ENCODE peak calls at places on chromosomes 12 and 14, in four cellular contexts. One of them, this sample, is unnamed.
A peak's percentile ranks its signal among the peaks of the same experiment; 100 is the strongest.

GRCh38 chr12:43655586-43655985 is 103.0 kb downstream of the PUS7L start:
- DNase-seq in pancreas: no peak
- DNase-seq in psoas muscle: no peak
- DNase-seq in neural progenitor cell: no peak
- DNase-seq in this sample: no peak

GRCh38 chr14:88002421-88002820 is 2.5 kb upstream of the GPR65 start:
- DNase-seq in pancreas: no peak
- DNase-seq in psoas muscle: no peak
- DNase-seq in neural progenitor cell: no peak
- DNase-seq in this sample: no peak

GRCh38 chr12:115963030-115963480 is 314.4 kb downstream of the MED13L start:
- DNase-seq in pancreas: no peak
- DNase-seq in psoas muscle: no peak
- DNase-seq in neural progenitor cell: no peak
- DNase-seq in this sample: no peak

GRCh38 chr12:87870061-87870460 is 159.1 kb downstream of the C12orf50 start:
- DNase-seq in pancreas: no peak
- DNase-seq in psoas muscle: no peak
- DNase-seq in neural progenitor cell: no peak
- DNase-seq in this sample: no peak

GRCh38 chr12:96233168-96233567 is 39.0 kb downstream of the ELK3 start:
- DNase-seq in pancreas: no peak
- DNase-seq in psoas muscle: peak; percentile 67
- DNase-seq in neural progenitor cell: no peak
- DNase-seq in this sample: no peak

GRCh38 chr14:69543341-69544249 is 31.1 kb downstream of the CCDC177 start:
- DNase-seq in pancreas: no peak
- DNase-seq in psoas muscle: peak; percentile 32
- DNase-seq in neural progenitor cell: peak; percentile 61
- DNase-seq in this sample: no peak

GRCh38 chr14:32201816-32202467 is at the start of gene RNU6-7:
- DNase-seq in pancreas: peak; percentile 42
- DNase-seq in psoas muscle: peak; percentile 34
- DNase-seq in neural progenitor cell: peak; percentile 66
- DNase-seq in this sample: peak; percentile 61

GRCh38 chr12:122333142-122334087 is 67.1 kb upstream of the VPS33A start:
- DNase-seq in pancreas: no peak
- DNase-seq in psoas muscle: peak; percentile 37
- DNase-seq in neural progenitor cell: no peak
- DNase-seq in this sample: no peak

GRCh38 chr12:71721781-71722511 is 32.7 kb upstream of the RAB21 start:
- DNase-seq in pancreas: no peak
- DNase-seq in psoas muscle: no peak
- DNase-seq in neural progenitor cell: no peak
- DNase-seq in this sample: no peak

GRCh38 chr12:19799216-19799615 is 359.9 kb downstream of the AEBP2 start:
- DNase-seq in pancreas: no peak
- DNase-seq in psoas muscle: no peak
- DNase-seq in neural progenitor cell: no peak
- DNase-seq in this sample: no peak

GRCh38 chr14:100440207-100440631 is 117.1 kb downstream of the SLC25A47 start:
- DNase-seq in pancreas: peak; percentile 89
- DNase-seq in psoas muscle: peak; percentile 76
- DNase-seq in neural progenitor cell: peak; percentile 83
- DNase-seq in this sample: no peak

GRCh38 chr14:67962215-67962644 is 142.7 kb downstream of the RAD51B start:
- DNase-seq in pancreas: no peak
- DNase-seq in psoas muscle: no peak
- DNase-seq in neural progenitor cell: no peak
- DNase-seq in this sample: no peak

GRCh38 chr14:102363182-102363952 is 626 bp downstream of the TECPR2 start:
- DNase-seq in pancreas: no peak
- DNase-seq in psoas muscle: peak; percentile 67
- DNase-seq in neural progenitor cell: peak; percentile 46
- DNase-seq in this sample: peak; percentile 36

GRCh38 chr12:14774074-14774943 is 29.0 kb downstream of the WBP11 start:
- DNase-seq in pancreas: peak; percentile 96
- DNase-seq in psoas muscle: peak; percentile 94
- DNase-seq in neural progenitor cell: peak; percentile 97
- DNase-seq in this sample: peak; percentile 93

GRCh38 chr14:105333613-105334364 is 19.2 kb downstream of the PACS2 start:
- DNase-seq in pancreas: no peak
- DNase-seq in psoas muscle: no peak
- DNase-seq in neural progenitor cell: no peak
- DNase-seq in this sample: no peak

GRCh38 chr14:105336477-105337287 is 22.1 kb downstream of the PACS2 start:
- DNase-seq in pancreas: no peak
- DNase-seq in psoas muscle: no peak
- DNase-seq in neural progenitor cell: no peak
- DNase-seq in this sample: no peak

GRCh38 chr14:105333020-105333490 is 18.5 kb downstream of the PACS2 start:
- DNase-seq in pancreas: no peak
- DNase-seq in psoas muscle: no peak
- DNase-seq in neural progenitor cell: no peak
- DNase-seq in this sample: no peak

GRCh38 chr14:105335735-105336476 is 21.4 kb downstream of the PACS2 start:
- DNase-seq in pancreas: peak; percentile 87
- DNase-seq in psoas muscle: no peak
- DNase-seq in neural progenitor cell: no peak
- DNase-seq in this sample: no peak

DNA sequence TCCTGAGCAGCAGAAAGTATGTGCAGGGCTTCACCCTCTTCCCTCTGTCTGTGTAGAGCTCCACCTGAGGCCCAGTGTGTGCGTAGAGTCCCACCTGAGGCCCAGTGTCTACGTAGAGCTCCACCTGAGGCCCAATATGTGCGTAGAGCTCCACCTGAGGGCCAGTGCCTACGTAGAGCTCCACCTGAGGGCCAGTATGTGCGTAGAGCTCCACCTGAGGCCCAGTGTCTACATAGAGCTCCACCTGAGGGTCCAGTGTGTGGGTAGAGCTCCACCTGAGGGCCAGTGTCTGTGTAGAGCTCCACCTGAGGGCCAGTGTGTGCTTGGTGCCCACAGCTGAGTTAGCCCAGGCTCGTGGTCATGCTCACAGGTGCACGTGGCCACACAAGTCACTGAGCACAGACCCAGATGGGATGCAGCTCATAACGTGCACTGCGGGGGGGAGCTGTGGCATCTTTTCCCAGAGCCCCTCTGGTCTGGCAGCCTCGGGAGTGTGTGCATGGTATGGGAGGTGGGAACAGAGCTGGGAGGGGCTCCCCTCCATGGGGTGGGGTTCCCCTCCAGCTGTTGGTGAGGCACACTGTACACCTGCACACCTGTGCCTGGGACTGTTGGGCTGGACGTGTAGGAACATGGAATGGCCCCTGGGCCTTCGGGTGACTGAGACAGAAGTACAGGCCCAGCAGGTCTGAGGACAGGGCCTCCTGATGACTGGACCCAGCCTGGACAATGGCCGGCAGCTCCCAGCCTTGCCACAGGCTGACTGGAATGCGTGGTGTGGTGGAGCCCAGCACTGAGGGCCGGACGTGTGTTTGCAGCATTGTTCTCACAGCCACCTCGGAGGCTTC is 20.1 kb downstream of the PACS2 start:
- DNase-seq in pancreas: no peak
- DNase-seq in psoas muscle: no peak
- DNase-seq in neural progenitor cell: no peak
- DNase-seq in this sample: no peak
- H3K4me1 ChIP-seq in pancreas: peaks cover 3% of the 10 kb centered on the region
- H3K4me1 ChIP-seq in psoas muscle: peaks cover 78% of the 10 kb centered on the region
- H3K4me1 ChIP-seq in neural progenitor cell: no peaks in the 10 kb centered on the region
- H3K4me1 ChIP-seq in this sample: peaks cover 24% of the 10 kb centered on the region

GRCh38 chr12:39145175-39145999 is 240.0 kb upstream of the CPNE8 start:
- DNase-seq in pancreas: peak; percentile 74
- DNase-seq in psoas muscle: peak; percentile 49
- DNase-seq in neural progenitor cell: peak; percentile 35
- DNase-seq in this sample: no peak
- H3K4me3 ChIP-seq in pancreas: peak overlapping the region; percentile 19
- H3K4me3 ChIP-seq in psoas muscle: peak overlapping the region; percentile 18
- H3K4me3 ChIP-seq in neural progenitor cell: peak overlapping the region; percentile 32
- H3K4me3 ChIP-seq in this sample: no peak overlapping the region

DNA sequence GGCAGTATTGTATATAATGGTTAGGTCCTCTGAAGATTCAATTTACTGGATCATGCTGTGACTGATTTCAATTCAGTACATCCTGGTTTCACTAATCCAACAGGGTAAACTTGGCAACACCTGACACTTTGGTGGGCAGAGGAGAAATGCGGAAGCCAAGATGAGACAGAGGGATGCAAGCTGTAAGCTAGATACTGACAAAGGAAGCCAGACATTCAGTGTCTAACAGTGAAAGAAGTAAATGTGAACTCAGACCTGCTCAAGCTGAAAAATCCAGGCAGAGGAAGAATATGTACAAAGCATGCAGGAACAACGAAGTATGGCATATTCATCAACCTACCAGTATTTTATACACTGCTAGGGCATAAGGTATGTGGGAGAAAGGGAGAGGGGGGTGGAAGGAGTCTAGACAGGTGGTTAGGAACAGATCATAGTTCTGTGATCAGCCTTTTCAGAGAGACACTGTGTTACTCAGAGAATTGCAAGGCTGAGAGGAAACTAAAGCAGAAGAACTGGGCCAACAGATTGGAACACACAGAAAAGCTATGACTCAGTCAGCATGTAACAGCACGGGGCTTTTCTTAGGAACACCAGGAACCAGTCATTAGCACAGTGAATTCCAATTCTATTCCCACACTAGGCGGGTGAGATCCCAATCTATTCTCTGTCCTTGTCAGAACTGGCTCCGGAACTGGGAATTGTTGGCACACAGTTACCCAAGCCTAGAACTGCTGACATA is 40.3 kb downstream of the NELL2 start:
- DNase-seq in pancreas: no peak
- DNase-seq in psoas muscle: no peak
- DNase-seq in neural progenitor cell: no peak
- DNase-seq in this sample: no peak
- H3K4me1 ChIP-seq in pancreas: no peaks in the 10 kb centered on the region
- H3K4me1 ChIP-seq in psoas muscle: no peaks in the 10 kb centered on the region
- H3K4me1 ChIP-seq in neural progenitor cell: peaks cover 3% of the 10 kb centered on the region
- H3K4me1 ChIP-seq in this sample: peaks cover 77% of the 10 kb centered on the region

GRCh38 chr12:104249017-104249416 is 33.4 kb downstream of the TXNRD1 start:
- DNase-seq in pancreas: no peak
- DNase-seq in psoas muscle: no peak
- DNase-seq in neural progenitor cell: no peak
- DNase-seq in this sample: no peak

GRCh38 chr12:104250366-104251125 is 35.0 kb downstream of the TXNRD1 start:
- DNase-seq in pancreas: no peak
- DNase-seq in psoas muscle: no peak
- DNase-seq in neural progenitor cell: no peak
- DNase-seq in this sample: no peak

GRCh38 chr12:104249898-104250297 is 34.3 kb downstream of the TXNRD1 start:
- DNase-seq in pancreas: no peak
- DNase-seq in psoas muscle: no peak
- DNase-seq in neural progenitor cell: no peak
- DNase-seq in this sample: no peak

GRCh38 chr12:104243971-104244370 is 28.4 kb downstream of the TXNRD1 start:
- DNase-seq in pancreas: no peak
- DNase-seq in psoas muscle: no peak
- DNase-seq in neural progenitor cell: no peak
- DNase-seq in this sample: no peak

GRCh38 chr12:104248444-104248843 is 32.9 kb downstream of the TXNRD1 start:
- DNase-seq in pancreas: no peak
- DNase-seq in psoas muscle: no peak
- DNase-seq in neural progenitor cell: no peak
- DNase-seq in this sample: no peak
- H3K4me3 ChIP-seq in pancreas: no peak overlapping the region
- H3K4me3 ChIP-seq in psoas muscle: no peak overlapping the region
- H3K4me3 ChIP-seq in neural progenitor cell: no peak overlapping the region
- H3K4me3 ChIP-seq in this sample: no peak overlapping the region

DNA sequence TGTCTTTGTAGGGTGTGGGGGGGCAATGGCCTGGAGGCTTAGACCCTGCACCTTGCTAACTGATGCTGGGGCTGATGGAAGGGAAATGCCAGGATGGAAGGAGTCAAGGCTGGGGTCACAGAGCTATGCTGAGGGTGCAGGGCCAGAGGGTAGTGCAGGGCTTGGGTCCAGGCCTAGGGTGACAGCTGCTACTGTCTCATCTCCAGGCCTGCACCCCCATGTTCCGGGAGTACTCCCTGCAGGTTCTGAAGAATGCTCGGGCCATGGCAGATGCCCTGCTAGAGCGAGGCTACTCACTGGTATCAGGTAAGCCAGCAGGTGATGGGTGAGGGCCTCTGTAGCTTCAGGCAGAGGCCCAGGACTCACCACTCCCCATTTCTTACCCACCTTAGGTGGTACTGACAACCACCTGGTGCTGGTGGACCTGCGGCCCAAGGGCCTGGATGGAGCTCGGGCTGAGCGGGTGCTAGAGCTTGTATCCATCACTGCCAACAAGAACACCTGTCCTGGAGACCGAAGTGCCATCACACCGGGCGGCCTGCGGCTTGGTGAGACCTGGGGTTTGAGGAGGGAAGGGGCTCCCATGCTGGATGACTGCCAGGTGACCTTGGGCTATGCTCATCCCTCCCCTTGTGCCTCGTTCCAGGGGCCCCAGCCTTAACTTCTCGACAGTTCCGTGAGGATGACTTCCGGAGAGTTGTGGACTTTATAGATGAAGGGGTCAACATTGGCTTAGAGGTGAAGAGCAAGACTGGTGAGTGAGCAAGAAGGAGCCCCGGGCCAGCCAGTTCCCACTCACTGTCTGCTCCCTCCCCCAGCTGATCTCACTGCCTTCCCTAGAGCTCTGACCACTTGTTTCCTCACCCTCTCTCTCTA is 4.1 kb downstream of the SHMT2 start:
- DNase-seq in pancreas: peak; percentile 67
- DNase-seq in psoas muscle: peak; percentile 15
- DNase-seq in neural progenitor cell: no peak
- DNase-seq in this sample: no peak
- H3K4me1 ChIP-seq in pancreas: peaks cover 16% of the 10 kb centered on the region
- H3K4me1 ChIP-seq in psoas muscle: peaks cover 16% of the 10 kb centered on the region
- H3K4me1 ChIP-seq in neural progenitor cell: peaks cover 41% of the 10 kb centered on the region
- H3K4me1 ChIP-seq in this sample: peaks cover 48% of the 10 kb centered on the region

GRCh38 chr12:68686262-68686594 is 550 bp upstream of the NUP107 start:
- DNase-seq in pancreas: no peak
- DNase-seq in psoas muscle: no peak
- DNase-seq in neural progenitor cell: no peak
- DNase-seq in this sample: no peak
- H3K4me3 ChIP-seq in pancreas: peak overlapping the region; percentile 89
- H3K4me3 ChIP-seq in psoas muscle: peak overlapping the region; percentile 86
- H3K4me3 ChIP-seq in neural progenitor cell: peak overlapping the region; percentile 91
- H3K4me3 ChIP-seq in this sample: peak overlapping the region; percentile 100

DNA sequence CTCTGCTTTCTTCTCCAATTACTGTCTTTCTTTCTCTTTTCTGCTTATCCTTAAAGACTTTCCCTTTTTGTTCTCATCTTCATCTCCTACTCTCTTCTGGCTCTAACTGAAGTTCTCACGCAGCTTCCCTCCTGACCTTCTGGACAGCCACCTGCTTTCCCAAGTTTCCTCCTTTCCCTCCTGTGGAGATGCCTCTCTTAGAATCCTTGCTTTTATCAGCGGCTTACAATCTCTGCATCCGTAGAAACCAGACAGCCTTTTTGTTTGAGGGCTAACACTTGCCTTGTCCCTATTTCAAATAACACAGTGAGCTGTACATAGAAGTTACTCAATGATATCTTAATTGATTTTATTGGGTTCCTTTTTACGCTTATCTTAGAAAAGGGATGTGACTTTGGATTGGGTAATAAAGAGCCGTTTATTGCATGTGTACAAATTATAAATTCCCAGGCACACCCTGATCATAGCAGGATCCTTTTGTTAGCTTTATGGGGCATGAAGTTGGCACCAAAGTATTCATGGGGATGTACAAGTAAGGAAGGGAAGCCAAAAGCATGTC is 2.0 kb upstream of the LGALS3 start:
- DNase-seq in pancreas: no peak
- DNase-seq in psoas muscle: no peak
- DNase-seq in neural progenitor cell: peak; percentile 49
- DNase-seq in this sample: no peak
- H3K4me1 ChIP-seq in pancreas: peaks cover 22% of the 10 kb centered on the region
- H3K4me1 ChIP-seq in psoas muscle: peaks cover 9% of the 10 kb centered on the region
- H3K4me1 ChIP-seq in neural progenitor cell: peaks cover 21% of the 10 kb centered on the region
- H3K4me1 ChIP-seq in this sample: peaks cover 18% of the 10 kb centered on the region

GRCh38 chr12:8698132-8698829 is 490 bp downstream of the RIMKLB start:
- DNase-seq in pancreas: peak; percentile 82
- DNase-seq in psoas muscle: peak; percentile 72
- DNase-seq in neural progenitor cell: peak; percentile 91
- DNase-seq in this sample: peak; percentile 48
- H3K4me3 ChIP-seq in pancreas: peak overlapping the region; percentile 78
- H3K4me3 ChIP-seq in psoas muscle: peak overlapping the region; percentile 99
- H3K4me3 ChIP-seq in neural progenitor cell: peak overlapping the region; percentile 99
- H3K4me3 ChIP-seq in this sample: peak overlapping the region; percentile 68

This sample was measured in CD8-positive, alpha-beta memory T cell.